ENCODE peak calls at places on chromosomes 6 and 20, in ten cellular contexts. L is effector CD4-positive, alpha-beta T cell; M is GM23248; X is lung microvascular endothelial cell; C is activated CD8-positive, alpha-beta memory T cell treated with anti-CD3 and anti-CD28 coated beads, Interleukin-2, amount 50 U/mL, for 4 hours; I is NCI-H345; S is kidney epithelial cell; O is NCI-H2171 treated with DMSO at 0.1 percent for 48 hours; D is NCI-H748 treated with DMSO at 0.1 percent for 48 hours; B is osteocyte. V is an unnamed sample.

GRCh38 chr20:33576432-33576883 is 85.7 kb upstream of the C20orf144 start:
- DNase-seq in M (no peak), D (no peak), O (peak), L (no peak), I (peak), X (no peak), B (no peak), C (no peak), S (no peak), V (no peak)

GRCh38 chr6:36586606-36587005 is 7.6 kb upstream of the SRSF3 start:
- DNase-seq in B (no peak), C (no peak), M (no peak), S (no peak), X (no peak), O (peak), L (no peak), D (no peak), I (no peak), V (no peak)

GRCh38 chr20:10634683-10635411 is 39.0 kb downstream of the JAG1 start:
- DNase-seq in S (no peak), L (no peak), D (no peak), C (no peak), B (no peak), O (no peak), X (no peak), I (no peak), M (peak), V (no peak)

GRCh38 chr20:62941792-62942191 is 3.8 kb downstream of the GID8 start:
- DNase-seq in O (no peak), I (no peak), D (no peak), S (no peak), L (no peak), C (no peak), X (no peak), M (peak), B (no peak), V (no peak)

GRCh38 chr20:825710-826421 is 7.6 kb upstream of the FAM110A start:
- DNase-seq in L (no peak), I (no peak), B (no peak), D (no peak), X (no peak), M (peak), C (no peak), O (no peak), S (no peak), V (no peak)

GRCh38 chr6:26660096-26660425 is 515 bp upstream of the ZNF322 start:
- DNase-seq in D (no peak), I (peak), X (peak), O (no peak), L (peak), S (no peak), B (no peak), M (peak), C (no peak), V (no peak)

GRCh38 chr6:118930680-118931079 is 4.3 kb downstream of the MCM9 start:
- DNase-seq in B (no peak), X (no peak), M (no peak), D (no peak), L (no peak), S (no peak), C (no peak), I (no peak), O (no peak), V (no peak)

GRCh38 chr6:40586800-40587201 is 363 bp downstream of the LRFN2 start:
- DNase-seq in X (peak), M (peak), D (no peak), L (no peak), B (no peak), I (peak), S (no peak), C (no peak), O (no peak), V (no peak)

GRCh38 chr6:142510217-142510616 is 208.4 kb downstream of the ADGRG6 start:
- DNase-seq in M (no peak), B (no peak), C (no peak), L (no peak), S (no peak), X (no peak), D (no peak), I (no peak), O (no peak), V (no peak)

GRCh38 chr6:128412680-128413079 is 107.7 kb downstream of the PTPRK start:
- DNase-seq in X (no peak), M (no peak), B (no peak), L (no peak), D (no peak), O (no peak), C (no peak), S (no peak), I (no peak), V (no peak)

GRCh38 chr6:122014961-122015360 is 384.5 kb upstream of the HSF2 start:
- DNase-seq in O (no peak), X (no peak), B (no peak), I (no peak), C (no peak), L (no peak), M (peak), S (no peak), D (no peak), V (no peak)

GRCh38 chr6:169646906-169647567 is 54.8 kb downstream of the WDR27 start:
- DNase-seq in L (no peak), I (no peak), X (no peak), M (no peak), B (peak), S (no peak), D (no peak), O (no peak), C (no peak), V (peak)

GRCh38 chr6:140462495-140463311 is 1088.3 kb upstream of the CITED2 start:
- DNase-seq in I (peak), D (peak), O (no peak), X (peak), C (no peak), M (peak), L (no peak), S (no peak), B (no peak), V (no peak)

GRCh38 chr6:73516712-73517489 is 3.9 kb downstream of the EEF1A1 start:
- DNase-seq in C (no peak), L (no peak), M (peak), B (no peak), S (no peak), X (peak), I (no peak), O (no peak), D (no peak), V (no peak)

GRCh38 chr6:11500008-11500407 is 37.5 kb upstream of the TMEM170B start:
- DNase-seq in X (peak), C (no peak), M (peak), B (no peak), D (no peak), L (no peak), S (peak), I (no peak), O (no peak), V (no peak)

GRCh38 chr6:33198853-33199436 is 1.5 kb downstream of the RXRB start:
- DNase-seq in O (no peak), B (no peak), I (no peak), S (no peak), D (no peak), L (no peak), C (no peak), X (no peak), M (no peak), V (no peak)

GRCh38 chr6:46331461-46331860 is 159.8 kb downstream of the RCAN2 start:
- DNase-seq in C (no peak), D (no peak), B (no peak), X (no peak), O (no peak), M (no peak), L (no peak), S (no peak), I (no peak), V (no peak)

GRCh38 chr6:149567194-149567586 is 1.0 kb downstream of the GINM1 start:
- DNase-seq in O (no peak), S (no peak), I (no peak), L (no peak), X (no peak), D (no peak), B (no peak), M (no peak), C (no peak), V (no peak)

GRCh38 chr6:170031684-170032121 is 259.2 kb downstream of the DLL1 start:
- DNase-seq in M (peak), B (no peak), S (no peak), L (no peak), D (no peak), X (no peak), C (no peak), I (no peak), O (no peak), V (peak)

GRCh38 chr6:170146640-170147039 is 144.2 kb downstream of the DLL1 start:
- DNase-seq in M (no peak), I (no peak), B (no peak), D (no peak), L (no peak), X (no peak), C (peak), O (no peak), S (no peak), V (no peak)

GRCh38 chr6:34204693-34205092 is 32.0 kb upstream of the HMGA1 start:
- DNase-seq in L (no peak), M (no peak), D (no peak), I (no peak), X (no peak), C (no peak), B (no peak), S (no peak), O (no peak), V (no peak)

GRCh38 chr6:18211338-18211737 is 53.0 kb downstream of the DEK start:
- DNase-seq in S (no peak), B (no peak), D (no peak), I (no peak), O (no peak), C (no peak), X (no peak), L (no peak), M (no peak), V (no peak)

GRCh38 chr6:109454483-109455160 is 950 bp downstream of the MICAL1 start:
- DNase-seq in D (peak), O (peak), S (no peak), I (peak), B (peak), L (peak), X (no peak), M (peak), C (peak), V (peak)

GRCh38 chr6:106125925-106126435 is 39.8 kb downstream of the PRDM1 start:
- DNase-seq in S (no peak), L (no peak), C (no peak), M (peak), B (peak), D (no peak), O (no peak), X (no peak), I (no peak), V (no peak)

GRCh38 chr20:49712918-49713778 is 530 bp downstream of the B4GALT5 start:
- DNase-seq in D (no peak), B (no peak), C (peak), O (peak), L (no peak), X (peak), S (no peak), I (peak), M (no peak), V (peak)

GRCh38 chr6:85419046-85419759 is 30.7 kb upstream of the NT5E start:
- DNase-seq in O (no peak), L (no peak), C (no peak), X (peak), B (no peak), M (peak), S (no peak), I (no peak), D (no peak), V (no peak)

GRCh38 chr6:161660666-161661571 is 387.1 kb upstream of the AGPAT4 start:
- DNase-seq in M (peak), X (no peak), D (no peak), S (no peak), C (no peak), L (no peak), O (no peak), B (peak), I (no peak), V (no peak)

GRCh38 chr6:8000080-8001035 is 63.8 kb downstream of the BLOC1S5 start:
- DNase-seq in M (peak), X (peak), C (no peak), O (no peak), L (no peak), D (no peak), S (no peak), I (no peak), B (no peak), V (no peak)

GRCh38 chr6:35213824-35214756 is at the start of gene SCUBE3:
- DNase-seq in O (peak), B (peak), L (no peak), M (peak), X (peak), I (peak), C (no peak), S (no peak), D (peak), V (no peak)

GRCh38 chr6:150142657-150143501 is at the start of gene PPP1R14C:
- DNase-seq in D (peak), X (no peak), L (no peak), M (peak), I (peak), O (peak), C (no peak), B (no peak), S (no peak), V (peak)

V was measured in lower lobe of right lung.